ENCODE peak calls at places on chromosome 4, in five cellular contexts. L is kidney, Y is left ventricle myocardium inferior, K is tibial artery, X is psoas muscle. G is an unnamed sample. For H3K36me3, the result is how much of the 10 kb centered on the place peaks cover.

GRCh38 chr4:139229534-139230039 is 50.4 kb downstream of the MGARP start:
- DNase-seq in X (no peak), L (no peak), Y (no peak), K (no peak), G (no peak)

GRCh38 chr4:145954924-145955339 is 16.3 kb upstream of the ZNF827 start:
- DNase-seq in L (no peak), Y (no peak), K (no peak), X (no peak), G (no peak)

GRCh38 chr4:88212253-88212561 is 53.8 kb upstream of the ABCG2 start:
- DNase-seq in Y (no peak), X (no peak), L (no peak), K (no peak), G (no peak)

GRCh38 chr4:69748176-69748575 is 12.2 kb downstream of the SULT1B1 start:
- DNase-seq in X (no peak), L (no peak), Y (no peak), K (no peak), G (no peak)

GRCh38 chr4:92253550-92253949 is 50.2 kb upstream of the GRID2 start:
- DNase-seq in Y (no peak), L (no peak), X (no peak), K (no peak), G (no peak)

GRCh38 chr4:148515248-148515647 is 73.0 kb upstream of the NR3C2 start:
- DNase-seq in K (no peak), L (no peak), Y (no peak), X (no peak), G (no peak)

GRCh38 chr4:88008624-88009235 is 1.3 kb downstream of the PKD2 start:
- DNase-seq in Y (no peak), K (no peak), X (no peak), L (no peak), G (no peak)

GRCh38 chr4:6446538-6447451 is 25.6 kb downstream of the PPP2R2C start:
- DNase-seq in K (no peak), L (no peak), Y (peak), X (no peak), G (no peak)

GRCh38 chr4:6499241-6499605 is 26.8 kb upstream of the PPP2R2C start:
- DNase-seq in Y (no peak), L (no peak), X (no peak), K (no peak), G (no peak)

GRCh38 chr4:1534876-1535526 is 128.8 kb upstream of the NKX1-1 start:
- DNase-seq in K (no peak), L (peak), Y (peak), X (peak), G (no peak)

GRCh38 chr4:135239964-135240363 is 1038.4 kb upstream of the PABPC4L start:
- DNase-seq in Y (no peak), K (no peak), L (no peak), X (no peak), G (no peak)

DNA sequence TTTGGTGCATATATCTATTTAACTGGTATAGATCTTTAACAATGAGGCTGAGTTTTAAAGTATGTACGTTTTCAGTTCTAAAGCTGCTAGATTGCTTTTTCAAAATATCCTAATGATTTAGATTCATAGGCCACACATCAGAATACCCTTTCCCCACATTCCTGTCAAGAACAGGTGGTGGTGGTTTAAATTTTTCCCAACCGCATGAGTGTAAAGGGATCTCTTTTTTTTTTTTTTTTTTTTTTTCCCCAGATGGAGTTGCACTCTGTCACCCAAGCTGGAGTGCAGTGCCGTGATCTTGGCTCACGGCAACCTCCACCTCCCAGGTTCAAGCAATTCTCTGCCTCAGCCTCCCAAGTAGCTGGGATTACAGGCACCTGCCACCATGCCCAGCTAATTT is 28.0 kb downstream of the NUP54 start:
- DNase-seq in K (no peak), L (no peak), X (no peak), Y (no peak), G (no peak)
- H3K36me3 ChIP-seq in K (half or more), L (under half), X (half or more), Y (half or more), G (half or more)

DNA sequence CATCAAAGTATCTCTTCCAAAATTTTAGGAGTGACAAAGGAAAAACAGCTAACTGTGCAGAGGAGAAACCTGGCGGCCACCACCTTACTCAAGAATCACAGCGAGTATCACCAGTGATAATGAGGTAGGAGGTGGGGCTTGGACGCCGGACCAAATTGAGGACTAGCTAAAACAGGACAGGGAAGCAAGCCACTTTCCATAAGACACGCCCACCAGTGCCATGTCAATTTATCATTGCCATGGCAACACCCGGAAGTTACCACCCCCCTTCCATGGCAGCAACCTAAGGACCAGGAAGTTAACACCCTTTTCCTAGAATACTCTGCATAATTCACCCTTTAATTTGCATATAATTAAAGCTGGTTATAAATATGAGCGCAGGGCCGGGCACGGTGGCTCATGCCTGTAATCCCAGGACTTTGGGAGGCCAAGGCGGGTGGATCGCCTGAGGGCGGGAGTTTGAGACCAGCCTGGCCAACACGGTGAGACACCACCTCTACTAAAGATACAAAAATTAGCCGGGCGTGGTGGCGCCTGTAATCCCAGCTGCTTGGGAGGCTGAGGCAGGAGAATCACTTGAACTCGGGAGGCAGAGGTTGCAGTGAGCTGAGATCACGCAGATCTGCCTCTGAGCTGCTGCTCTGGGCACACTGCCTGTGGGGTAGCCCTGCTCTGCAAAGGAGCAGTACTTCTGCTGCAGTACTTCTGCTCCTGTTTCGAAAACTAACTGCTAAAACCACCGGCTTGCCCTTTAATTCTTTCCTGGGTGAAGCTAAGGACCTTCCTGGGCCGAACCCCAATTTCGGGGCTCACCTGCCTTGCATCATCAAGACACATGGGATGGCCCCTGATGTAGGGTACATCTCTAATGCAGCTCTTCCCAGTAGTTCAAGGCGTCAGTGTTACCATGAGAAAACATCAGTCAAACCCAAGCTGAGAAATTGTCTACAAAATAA is 116.7 kb downstream of the HMX1 start:
- DNase-seq in Y (no peak), L (peak), K (peak), X (peak), G (no peak)
- H3K27ac ChIP-seq in Y (no peak), L (no peak), K (no peak), X (no peak), G (no peak)

GRCh38 chr4:3434891-3435683 is 6.7 kb upstream of the HGFAC start:
- DNase-seq in K (peak), Y (no peak), X (peak), L (peak), G (no peak)

GRCh38 chr4:3437582-3437936 is 4.2 kb upstream of the HGFAC start:
- DNase-seq in K (peak), Y (no peak), X (peak), L (peak), G (no peak)

GRCh38 chr4:3436798-3437581 is 4.8 kb upstream of the HGFAC start:
- DNase-seq in X (peak), L (peak), Y (no peak), K (peak), G (peak)

GRCh38 chr4:3436048-3436797 is 5.5 kb upstream of the HGFAC start:
- DNase-seq in K (no peak), X (peak), L (peak), Y (no peak), G (no peak)

GRCh38 chr4:3435684-3435956 is 6.1 kb upstream of the HGFAC start:
- DNase-seq in X (no peak), Y (no peak), L (no peak), K (peak), G (no peak)
- H3K36me3 ChIP-seq in X (under half), Y (under half), L (under half), K (under half), G (under half)

GRCh38 chr4:89590102-89590501 is 246.9 kb downstream of the SNCA start:
- DNase-seq in K (no peak), Y (no peak), X (no peak), L (no peak), G (no peak)
- H3K27ac ChIP-seq in K (no peak), Y (no peak), X (no peak), L (no peak), G (no peak)

GRCh38 chr4:161133877-161134276 is 1029.9 kb downstream of the FSTL5 start:
- DNase-seq in X (no peak), L (no peak), Y (no peak), K (no peak), G (no peak)
- H3K36me3 ChIP-seq in X (under half), L (under half), Y (under half), K (under half), G (under half)

GRCh38 chr4:164439037-164439436 is 314.9 kb upstream of the SMIM31 start:
- DNase-seq in K (no peak), Y (no peak), L (no peak), X (no peak), G (no peak)

GRCh38 chr4:164441131-164441530 is 312.8 kb upstream of the SMIM31 start:
- DNase-seq in Y (no peak), K (no peak), X (no peak), L (no peak), G (no peak)

GRCh38 chr4:164438321-164438720 is 315.6 kb upstream of the SMIM31 start:
- DNase-seq in X (no peak), Y (no peak), L (no peak), K (no peak), G (no peak)

GRCh38 chr4:164440196-164440595 is 313.7 kb upstream of the SMIM31 start:
- DNase-seq in L (no peak), K (no peak), X (no peak), Y (no peak), G (no peak)

DNA sequence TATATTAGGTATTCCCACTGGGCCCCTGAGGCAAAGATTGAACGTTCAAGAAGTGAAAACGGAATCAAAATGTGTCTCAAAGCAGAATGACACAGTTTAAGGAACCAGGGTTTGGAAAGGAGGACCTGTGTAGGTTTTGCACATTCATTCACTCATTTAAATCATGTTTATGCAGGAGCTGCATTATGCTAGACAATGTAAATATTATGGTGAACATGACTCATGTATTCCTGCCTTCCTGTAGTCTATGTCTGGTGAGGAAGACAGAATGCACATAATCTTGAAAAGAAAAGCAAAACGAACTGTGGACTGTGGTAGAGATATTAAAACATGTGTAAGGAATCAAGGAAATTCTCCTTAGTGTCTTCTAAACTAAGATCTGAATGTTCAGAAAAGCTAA is 311.8 kb upstream of the SMIM31 start:
- DNase-seq in K (no peak), Y (no peak), X (no peak), L (no peak), G (no peak)
- H3K27ac ChIP-seq in K (no peak), Y (no peak), X (no peak), L (no peak), G (no peak)

GRCh38 chr4:2930135-2930805 is 32.9 kb downstream of the NOP14 start:
- DNase-seq in K (peak), X (peak), Y (peak), L (peak), G (no peak)

GRCh38 chr4:2927016-2927695 is 36.0 kb downstream of the NOP14 start:
- DNase-seq in L (peak), Y (no peak), X (peak), K (peak), G (peak)

GRCh38 chr4:2929469-2929868 is 33.7 kb downstream of the NOP14 start:
- DNase-seq in X (peak), K (peak), L (peak), Y (no peak), G (no peak)

GRCh38 chr4:2927696-2928075 is 35.5 kb downstream of the NOP14 start:
- DNase-seq in X (peak), L (peak), K (peak), Y (no peak), G (no peak)

GRCh38 chr4:2928242-2929155 is 34.7 kb downstream of the NOP14 start:
- DNase-seq in L (peak), Y (no peak), X (peak), K (peak), G (peak)
- H3K36me3 ChIP-seq in L (half or more), Y (half or more), X (half or more), K (under half), G (under half)

DNA sequence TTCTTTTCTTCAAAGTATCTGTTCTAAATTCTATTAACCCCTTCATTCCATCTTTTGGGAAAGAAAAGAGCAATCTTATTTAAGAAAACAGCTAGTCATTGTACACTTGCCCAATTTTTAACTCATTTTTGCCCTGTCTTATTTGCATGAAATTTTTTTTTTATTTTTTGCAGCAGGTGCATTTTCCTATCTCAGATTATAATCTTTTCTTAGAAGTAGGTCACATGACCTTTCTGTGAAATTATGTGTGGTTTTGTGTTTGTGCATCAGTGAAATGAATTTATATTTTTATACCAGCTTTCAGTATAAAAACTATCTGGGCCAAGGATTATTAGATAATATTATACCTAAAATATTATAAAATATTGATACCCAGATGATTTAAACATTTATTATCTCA is 145.6 kb downstream of the INPP4B start:
- DNase-seq in X (no peak), K (no peak), L (no peak), Y (no peak), G (no peak)
- H3K27ac ChIP-seq in X (no peak), K (no peak), L (no peak), Y (no peak), G (no peak)

GRCh38 chr4:183268556-183268955 is 51.5 kb downstream of the CLDN22 start:
- DNase-seq in L (no peak), X (no peak), K (no peak), Y (no peak), G (no peak)

GRCh38 chr4:183264614-183265013 is 55.5 kb downstream of the CLDN22 start:
- DNase-seq in X (no peak), L (no peak), Y (no peak), K (no peak), G (no peak)

GRCh38 chr4:183261953-183262775 is 57.9 kb downstream of the CLDN22 start:
- DNase-seq in L (peak), K (peak), X (peak), Y (peak), G (peak)

GRCh38 chr4:183262776-183263100 is 57.3 kb downstream of the CLDN22 start:
- DNase-seq in X (no peak), Y (no peak), L (no peak), K (no peak), G (no peak)

GRCh38 chr4:183266386-183266785 is 53.7 kb downstream of the CLDN22 start:
- DNase-seq in Y (no peak), X (no peak), L (no peak), K (no peak), G (no peak)
- H3K36me3 ChIP-seq in Y (half or more), X (half or more), L (half or more), K (under half), G (under half)

G was measured in gastrocnemius medialis.